ENCODE peak calls at places on chromosome 6, in nine cellular contexts. H is HCT116, G is sigmoid colon, X is K562, L is GM12891, S is H1, P is HepG2, E is GM12878, K is spleen. V is an unnamed sample.

GRCh38 chr6:134223761-134224445 is 94.0 kb downstream of the SGK1 start:
- DNase-seq in H (no peak), G (no peak), X (no peak), L (no peak), S (no peak), P (no peak), E (no peak), K (no peak), V (no peak)

GRCh38 chr6:73929421-73929820 is 233.4 kb downstream of the CD109 start:
- DNase-seq in H (peak), G (no peak), X (no peak), L (no peak), S (no peak), P (no peak), E (no peak), K (no peak), V (no peak)

GRCh38 chr6:34237316-34237721 is 646 bp downstream of the HMGA1 start:
- DNase-seq in H (no peak), G (no peak), X (peak), L (no peak), S (no peak), P (no peak), E (no peak), K (no peak), V (no peak)

GRCh38 chr6:161274488-161274858 is 612 bp upstream of the AGPAT4 start:
- DNase-seq in H (no peak), G (no peak), X (no peak), L (no peak), S (no peak), P (no peak), E (no peak), K (no peak), V (no peak)

GRCh38 chr6:15715060-15715459 is 52.2 kb upstream of the DTNBP1 start:
- DNase-seq in H (no peak), G (no peak), X (no peak), L (no peak), S (no peak), P (no peak), E (no peak), K (no peak), V (no peak)

GRCh38 chr6:116577486-116577885 is 6.2 kb downstream of the RWDD1 start:
- DNase-seq in H (no peak), G (no peak), X (no peak), L (no peak), S (no peak), P (no peak), E (no peak), K (no peak), V (no peak)

GRCh38 chr6:85726206-85726605 is 83.5 kb upstream of the SYNCRIP start:
- DNase-seq in H (peak), G (no peak), X (no peak), L (no peak), S (no peak), P (no peak), E (no peak), K (no peak), V (peak)

GRCh38 chr6:300494-301198 is 8.4 kb downstream of the DUSP22 start:
- DNase-seq in H (no peak), G (no peak), X (no peak), L (no peak), S (no peak), P (no peak), E (no peak), K (peak), V (no peak)

GRCh38 chr6:7691675-7692452 is 34.0 kb upstream of the BMP6 start:
- DNase-seq in H (peak), G (no peak), X (peak), L (no peak), S (peak), P (peak), E (no peak), K (no peak), V (peak)

GRCh38 chr6:157036245-157036681 is 259.1 kb downstream of the ARID1B start:
- DNase-seq in H (no peak), G (no peak), X (no peak), L (no peak), S (no peak), P (no peak), E (no peak), K (no peak), V (peak)

GRCh38 chr6:157075549-157076426 is 247.5 kb downstream of the TMEM242 start:
- DNase-seq in H (peak), G (no peak), X (no peak), L (no peak), S (no peak), P (no peak), E (peak), K (no peak), V (no peak)

DNA sequence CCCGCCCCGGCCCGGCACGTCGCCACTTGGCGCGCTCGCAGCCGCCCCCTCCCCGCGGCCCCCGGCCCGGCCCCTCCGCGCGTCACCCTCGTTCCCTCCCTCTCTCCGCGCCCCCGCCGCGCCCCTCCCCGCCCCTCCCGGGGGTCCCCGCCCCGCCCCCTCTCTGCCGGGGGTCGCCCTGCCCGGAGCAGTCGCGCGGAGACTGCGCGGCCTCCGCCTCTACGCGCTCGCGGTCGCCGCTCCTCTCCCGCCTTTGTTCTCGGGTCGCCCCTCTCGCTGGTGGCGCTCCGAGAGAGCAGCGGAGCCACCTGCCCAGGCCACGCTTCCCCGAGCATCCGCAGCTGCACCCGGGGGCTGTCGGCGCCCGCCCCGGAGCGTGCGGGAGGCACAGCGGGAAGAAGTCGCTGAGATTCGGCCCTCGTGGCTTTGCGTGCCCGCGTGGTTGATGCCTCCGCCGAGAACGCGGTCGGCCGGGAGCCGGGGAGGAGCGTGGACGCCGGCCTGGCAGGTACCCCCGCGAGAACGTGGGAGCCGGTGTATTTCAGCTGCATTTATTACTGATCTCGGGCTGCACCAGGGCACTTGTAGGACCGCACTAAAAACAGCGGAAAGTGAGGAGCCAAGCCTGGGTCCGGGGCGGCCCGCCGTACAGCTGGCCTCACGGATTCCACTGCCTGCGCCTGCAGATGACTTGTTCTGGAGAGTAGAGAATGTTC is 412 bp upstream of the PHF10 start:
- DNase-seq in H (no peak), G (peak), X (peak), L (peak), S (no peak), P (peak), E (no peak), K (peak), V (peak)
- TF ChIP-seq POLR2AphosphoS5 in H (no peak), G (no peak), X (no peak), L (no peak), S (peak), P (peak), E (no peak), K (peak), V (peak)

GRCh38 chr6:31822038-31822821 is 5.3 kb upstream of the HSPA1B start:
- DNase-seq in H (no peak), G (peak), X (peak), L (peak), S (no peak), P (peak), E (no peak), K (peak), V (peak)
- TF ChIP-seq POLR2AphosphoS5 in H (no peak), G (peak), X (peak), L (no peak), S (no peak), P (peak), E (no peak), K (peak), V (peak)

GRCh38 chr6:139701003-139701402 is 326.6 kb upstream of the CITED2 start:
- DNase-seq in H (no peak), G (no peak), X (no peak), L (no peak), S (no peak), P (no peak), E (no peak), K (no peak), V (no peak)

GRCh38 chr6:139695361-139695760 is 320.9 kb upstream of the CITED2 start:
- DNase-seq in H (no peak), G (no peak), X (no peak), L (no peak), S (no peak), P (no peak), E (no peak), K (no peak), V (no peak)

GRCh38 chr6:139698526-139699182 is 324.2 kb upstream of the CITED2 start:
- DNase-seq in H (no peak), G (peak), X (no peak), L (no peak), S (no peak), P (no peak), E (no peak), K (no peak), V (no peak)

GRCh38 chr6:139701695-139702094 is 327.2 kb upstream of the CITED2 start:
- DNase-seq in H (no peak), G (no peak), X (no peak), L (no peak), S (no peak), P (no peak), E (no peak), K (no peak), V (no peak)

GRCh38 chr6:139699335-139699734 is 324.9 kb upstream of the CITED2 start:
- DNase-seq in H (no peak), G (no peak), X (no peak), L (no peak), S (no peak), P (no peak), E (no peak), K (no peak), V (no peak)
- TF ChIP-seq POLR2AphosphoS5 in H (no peak), G (no peak), X (no peak), L (no peak), S (no peak), P (no peak), E (no peak), K (no peak), V (no peak)

GRCh38 chr6:46218457-46218856 is 47.7 kb upstream of the ENPP5 start:
- DNase-seq in H (no peak), G (no peak), X (no peak), L (no peak), S (no peak), P (no peak), E (no peak), K (no peak), V (no peak)

GRCh38 chr6:46215777-46216176 is 45.0 kb upstream of the ENPP5 start:
- DNase-seq in H (no peak), G (no peak), X (no peak), L (no peak), S (no peak), P (no peak), E (no peak), K (no peak), V (no peak)

GRCh38 chr6:46219661-46220060 is 48.9 kb upstream of the ENPP5 start:
- DNase-seq in H (no peak), G (no peak), X (no peak), L (no peak), S (no peak), P (no peak), E (no peak), K (no peak), V (no peak)

GRCh38 chr6:46216879-46217278 is 46.1 kb upstream of the ENPP5 start:
- DNase-seq in H (no peak), G (no peak), X (no peak), L (no peak), S (no peak), P (no peak), E (no peak), K (no peak), V (no peak)

DNA sequence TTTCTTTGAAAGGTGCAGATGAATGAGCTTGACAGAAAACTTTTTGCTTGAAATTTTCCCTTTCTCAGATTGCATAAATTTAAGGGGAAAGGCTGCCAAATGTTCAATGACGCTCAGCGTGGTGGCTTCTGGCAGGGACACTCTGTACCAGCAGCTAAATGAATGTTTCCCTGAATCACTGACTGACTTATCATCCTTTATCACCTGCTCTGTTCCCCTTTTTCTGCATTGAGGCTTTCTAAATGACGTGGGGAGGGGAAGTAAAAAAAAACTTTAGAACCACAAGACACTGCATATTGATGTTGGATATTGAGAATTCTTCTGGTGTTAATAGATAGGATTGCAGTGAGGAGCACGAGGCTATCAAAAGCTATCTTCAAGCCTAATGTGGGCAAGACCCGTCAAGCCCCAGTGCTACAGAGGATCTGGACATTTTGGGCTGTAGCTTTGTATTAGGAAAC is 46.9 kb upstream of the ENPP5 start:
- DNase-seq in H (no peak), G (no peak), X (no peak), L (no peak), S (no peak), P (no peak), E (peak), K (no peak), V (no peak)
- TF ChIP-seq POLR2AphosphoS5 in H (no peak), G (no peak), X (no peak), L (no peak), S (no peak), P (no peak), E (no peak), K (no peak), V (no peak)

GRCh38 chr6:103280417-103280816 is 1579.3 kb downstream of the HACE1 start:
- DNase-seq in H (no peak), G (no peak), X (no peak), L (no peak), S (no peak), P (no peak), E (no peak), K (no peak), V (no peak)
- TF ChIP-seq POLR2AphosphoS5 in H (no peak), G (no peak), X (no peak), L (no peak), S (no peak), P (no peak), E (no peak), K (no peak), V (no peak)

V was measured in GM23338.